ENCODE peak calls at places on chromosomes 2 and 18, in six cellular contexts. F is body of pancreas, Q is right cardiac atrium, V is small intestine, K is Panc1, P is lung. H is an unnamed sample.

GRCh38 chr2:190533175-190533967 is 1.2 kb downstream of the NEMP2 start:
- DNase-seq in F (no peak), Q (peak; percentile 63), V (no peak), K (no peak), P (no peak), H (no peak)

GRCh38 chr2:109447251-109447661 is 166.5 kb downstream of the SEPTIN10 start:
- DNase-seq in F (no peak), Q (no peak), V (no peak), K (no peak), P (no peak), H (no peak)

GRCh38 chr2:226228080-226228479 is 571.5 kb downstream of the IRS1 start:
- DNase-seq in F (no peak), Q (no peak), V (no peak), K (no peak), P (no peak), H (no peak)

GRCh38 chr2:26720322-26721166 is 28.0 kb downstream of the KCNK3 start:
- DNase-seq in F (peak; percentile 91), Q (peak; percentile 96), V (peak; percentile 65), K (no peak), P (peak; percentile 62), H (no peak)

GRCh38 chr2:59458862-59459261 is 1094.6 kb downstream of the BCL11A start:
- DNase-seq in F (peak; percentile 47), Q (no peak), V (no peak), K (no peak), P (no peak), H (no peak)

GRCh38 chr2:9278439-9278838 is 71.8 kb downstream of the ASAP2 start:
- DNase-seq in F (no peak), Q (no peak), V (peak; percentile 67), K (no peak), P (no peak), H (no peak)

GRCh38 chr2:203672856-203673255 is 33.6 kb upstream of the CD28 start:
- DNase-seq in F (no peak), Q (no peak), V (no peak), K (no peak), P (no peak), H (no peak)

GRCh38 chr2:3598197-3598910 is 3.4 kb downstream of the COLEC11 start:
- DNase-seq in F (no peak), Q (peak; percentile 79), V (no peak), K (no peak), P (peak; percentile 27), H (no peak)

GRCh38 chr2:219294356-219295351 is 14.5 kb downstream of the PTPRN start:
- DNase-seq in F (peak; percentile 92), Q (peak; percentile 95), V (peak; percentile 86), K (peak; percentile 64), P (peak; percentile 89), H (no peak)

GRCh38 chr2:121281694-121282093 is 3.3 kb downstream of the TFCP2L1 start:
- DNase-seq in F (no peak), Q (no peak), V (no peak), K (no peak), P (no peak), H (no peak)

GRCh38 chr2:26850002-26850431 is 2.1 kb downstream of the DPYSL5 start:
- DNase-seq in F (no peak), Q (no peak), V (no peak), K (no peak), P (no peak), H (no peak)

GRCh38 chr2:203580846-203581245 is 45.7 kb upstream of the RAPH1 start:
- DNase-seq in F (peak; percentile 13), Q (no peak), V (no peak), K (no peak), P (no peak), H (no peak)

GRCh38 chr2:101119431-101119830 is 31.8 kb downstream of the TBC1D8 start:
- DNase-seq in F (peak; percentile 83), Q (peak; percentile 80), V (no peak), K (no peak), P (no peak), H (no peak)

GRCh38 chr2:179444056-179444455 is 179.4 kb upstream of the SESTD1 start:
- DNase-seq in F (no peak), Q (no peak), V (no peak), K (no peak), P (no peak), H (no peak)

GRCh38 chr2:204628926-204629661 is 83.8 kb downstream of the PARD3B start:
- DNase-seq in F (no peak), Q (no peak), V (no peak), K (no peak), P (no peak), H (no peak)

GRCh38 chr18:76486600-76486999 is 8.4 kb downstream of the ZNF516 start:
- DNase-seq in F (no peak), Q (no peak), V (no peak), K (no peak), P (no peak), H (no peak)

GRCh38 chr18:76489081-76489480 is 6.0 kb downstream of the ZNF516 start:
- DNase-seq in F (no peak), Q (no peak), V (no peak), K (no peak), P (no peak), H (no peak)

GRCh38 chr18:76487076-76487475 is 8.0 kb downstream of the ZNF516 start:
- DNase-seq in F (no peak), Q (no peak), V (no peak), K (no peak), P (no peak), H (no peak)

GRCh38 chr18:76488190-76488589 is 6.9 kb downstream of the ZNF516 start:
- DNase-seq in F (no peak), Q (no peak), V (no peak), K (no peak), P (no peak), H (no peak)

GRCh38 chr18:76487782-76488181 is 7.3 kb downstream of the ZNF516 start:
- DNase-seq in F (no peak), Q (no peak), V (no peak), K (no peak), P (no peak), H (no peak)
- H3K4me1 ChIP-seq in F (peaks cover 39% of the 10 kb centered on the region), Q (no peaks in the 10 kb centered on the region), V (peaks cover 2% of the 10 kb centered on the region), K (peaks cover 31% of the 10 kb centered on the region), P (peaks cover 2% of the 10 kb centered on the region), H (peaks cover 48% of the 10 kb centered on the region)

DNA sequence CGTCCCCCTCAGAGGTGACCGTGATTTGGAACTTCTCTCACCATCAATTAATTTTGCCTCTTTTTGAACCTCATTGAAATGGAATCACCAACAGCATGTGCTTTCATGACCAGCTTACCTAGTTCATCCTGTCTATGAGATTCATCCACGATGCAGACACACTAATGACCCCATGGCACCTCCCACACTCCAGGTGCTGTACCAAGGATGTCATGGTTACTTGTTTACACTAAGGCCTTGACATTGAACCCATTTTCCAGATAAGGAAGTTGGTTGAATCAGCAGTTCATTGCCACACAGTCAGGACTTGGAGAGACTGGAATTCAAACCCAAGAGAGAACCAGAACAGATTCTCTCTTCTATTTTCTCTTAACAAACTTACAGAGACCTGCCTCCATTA is 139.0 kb downstream of the ZFP36L2 start:
- DNase-seq in F (no peak), Q (no peak), V (no peak), K (no peak), P (no peak), H (no peak)
- H3K4me1 ChIP-seq in F (peaks cover 22% of the 10 kb centered on the region), Q (peaks cover 36% of the 10 kb centered on the region), V (no peaks in the 10 kb centered on the region), K (peaks cover 41% of the 10 kb centered on the region), P (no peaks in the 10 kb centered on the region), H (peaks cover 60% of the 10 kb centered on the region)

GRCh38 chr2:24887325-24887874 is 32.6 kb downstream of the ADCY3 start:
- DNase-seq in F (no peak), Q (peak; percentile 54), V (no peak), K (no peak), P (no peak), H (peak; percentile 77)
- H3K4me1 ChIP-seq in F (peaks cover 5% of the 10 kb centered on the region), Q (no peaks in the 10 kb centered on the region), V (no peaks in the 10 kb centered on the region), K (no peaks in the 10 kb centered on the region), P (no peaks in the 10 kb centered on the region), H (peaks cover 13% of the 10 kb centered on the region)

GRCh38 chr2:47269316-47270232 is 114.5 kb upstream of the STPG4 start:
- DNase-seq in F (peak; percentile 19), Q (peak; percentile 60), V (peak; percentile 83), K (peak; percentile 98), P (peak; percentile 68), H (no peak)

GRCh38 chr2:47266939-47267338 is 111.8 kb upstream of the STPG4 start:
- DNase-seq in F (no peak), Q (no peak), V (no peak), K (no peak), P (no peak), H (no peak)

GRCh38 chr2:47265158-47265557 is 110.0 kb upstream of the STPG4 start:
- DNase-seq in F (no peak), Q (no peak), V (no peak), K (no peak), P (no peak), H (no peak)

GRCh38 chr2:47265751-47266231 is 110.7 kb upstream of the STPG4 start:
- DNase-seq in F (no peak), Q (no peak), V (no peak), K (no peak), P (no peak), H (no peak)

DNA sequence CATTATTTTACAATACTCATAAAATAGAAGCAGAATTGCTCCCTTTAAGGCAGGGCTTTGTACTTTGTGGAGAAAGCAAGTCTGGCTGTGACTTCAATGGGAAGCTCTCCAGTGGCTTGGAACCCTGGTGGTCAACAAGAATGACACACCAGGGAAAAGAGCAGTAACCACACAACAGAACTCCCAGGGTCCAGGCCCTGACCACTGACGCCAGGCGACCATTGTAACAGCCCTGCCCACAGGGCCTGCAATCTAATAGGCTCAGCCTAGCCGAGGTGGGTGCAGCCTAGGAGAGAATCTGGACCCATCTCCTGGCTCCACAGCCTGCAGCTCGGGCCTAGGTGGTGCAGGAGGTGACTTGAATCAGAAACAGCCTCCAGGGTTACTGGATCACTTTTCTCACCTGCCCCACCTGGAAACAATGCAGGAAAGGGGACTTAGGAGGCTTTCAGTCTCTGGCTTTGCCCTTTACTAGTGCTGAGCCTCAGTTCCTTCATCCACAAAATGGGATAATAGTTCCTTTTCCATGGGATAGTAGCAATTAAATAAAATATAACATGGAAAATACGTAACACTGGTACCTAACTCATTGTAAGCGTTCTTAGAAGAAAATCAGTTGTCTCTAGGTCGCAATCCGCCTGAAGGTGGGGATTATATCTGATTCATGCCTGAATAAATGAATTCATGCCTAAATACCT is 112.4 kb upstream of the STPG4 start:
- DNase-seq in F (no peak), Q (no peak), V (no peak), K (no peak), P (no peak), H (no peak)
- H3K4me1 ChIP-seq in F (peaks cover 13% of the 10 kb centered on the region), Q (peaks cover 6% of the 10 kb centered on the region), V (peaks cover 11% of the 10 kb centered on the region), K (peaks cover 26% of the 10 kb centered on the region), P (peaks cover 8% of the 10 kb centered on the region), H (peaks cover 19% of the 10 kb centered on the region)

GRCh38 chr2:54560146-54560881 is 104.2 kb downstream of the SPTBN1 start:
- DNase-seq in F (no peak), Q (peak; percentile 66), V (peak; percentile 60), K (no peak), P (peak; percentile 44), H (no peak)
- H3K4me1 ChIP-seq in F (peaks cover 49% of the 10 kb centered on the region), Q (peaks cover 23% of the 10 kb centered on the region), V (peaks cover 11% of the 10 kb centered on the region), K (peaks cover 43% of the 10 kb centered on the region), P (peaks cover 53% of the 10 kb centered on the region), H (peaks cover 72% of the 10 kb centered on the region)